ENCODE peak calls at places on chromosome 22, in seven cellular contexts. F, L, Y, S, N, Z and C are unnamed samples.

GRCh38 chr22:38163844-38164577 is 17.6 kb downstream of the PLA2G6 start:
- DNase-seq in Y (no peak), F (no peak), N (no peak), S (no peak), L (no peak), Z (no peak), C (no peak)

GRCh38 chr22:38034278-38034882 is 22.8 kb upstream of the PICK1 start:
- DNase-seq in Z (no peak), Y (peak), L (peak), N (peak), F (no peak), S (peak), C (peak)

GRCh38 chr22:21927174-21927823 is 25.3 kb downstream of the PPM1F start:
- DNase-seq in S (no peak), F (no peak), Y (no peak), L (peak), Z (no peak), N (no peak), C (no peak)

GRCh38 chr22:25013634-25014033 is 61.1 kb downstream of the KIAA1671 start:
- DNase-seq in Z (no peak), N (peak), S (peak), F (no peak), L (no peak), Y (no peak), C (no peak)

GRCh38 chr22:49502126-49502826 is 325.4 kb downstream of the BRD1 start:
- DNase-seq in Z (no peak), N (no peak), L (no peak), F (no peak), S (no peak), Y (no peak), C (no peak)

GRCh38 chr22:48316245-48316875 is 1511.3 kb downstream of the BRD1 start:
- DNase-seq in Y (no peak), S (no peak), Z (no peak), L (peak), F (no peak), N (no peak), C (no peak)

GRCh38 chr22:46373166-46373565 is 37.7 kb downstream of the TRMU start:
- DNase-seq in N (no peak), F (no peak), S (no peak), Z (peak), L (no peak), Y (no peak), C (no peak)

GRCh38 chr22:44385781-44386180 is 73.0 kb upstream of the SHISAL1 start:
- DNase-seq in L (peak), S (no peak), N (no peak), Z (no peak), Y (no peak), F (no peak), C (no peak)

GRCh38 chr22:42701694-42702093 is 19.0 kb downstream of the A4GALT start:
- DNase-seq in Y (no peak), L (no peak), S (no peak), F (no peak), Z (no peak), N (no peak), C (no peak)

GRCh38 chr22:30674482-30674881 is 6.8 kb upstream of the DUSP18 start:
- DNase-seq in S (no peak), Y (no peak), Z (no peak), F (no peak), L (no peak), N (no peak), C (no peak)

GRCh38 chr22:29152381-29153138 is 53.1 kb upstream of the EMID1 start:
- DNase-seq in S (no peak), L (peak), Y (peak), F (no peak), N (no peak), Z (no peak), C (peak)

GRCh38 chr22:47204002-47204979 is 441.8 kb downstream of the TBC1D22A start:
- DNase-seq in L (peak), Z (no peak), S (no peak), Y (no peak), F (no peak), N (no peak), C (no peak)

GRCh38 chr22:44304906-44305305 is 7.8 kb downstream of the SHISAL1 start:
- DNase-seq in Y (no peak), N (no peak), F (no peak), S (no peak), L (no peak), Z (no peak), C (no peak)

GRCh38 chr22:40021401-40022000 is 26.7 kb downstream of the FAM83F start:
- DNase-seq in F (no peak), L (peak), Z (peak), S (no peak), N (no peak), Y (no peak), C (no peak)

GRCh38 chr22:43745783-43746356 is 66.2 kb downstream of the EFCAB6 start:
- DNase-seq in F (peak), S (no peak), Z (peak), L (no peak), N (no peak), Y (no peak), C (no peak)

GRCh38 chr22:41856484-41856883 is 23.6 kb downstream of the SREBF2 start:
- DNase-seq in S (no peak), Y (no peak), L (no peak), N (no peak), Z (no peak), F (no peak), C (no peak)

GRCh38 chr22:29184886-29185575 is 20.7 kb upstream of the EMID1 start:
- DNase-seq in F (no peak), N (no peak), Z (no peak), Y (no peak), S (no peak), L (no peak), C (no peak)

GRCh38 chr22:16387088-16387487 is 205.5 kb downstream of the CCT8L2 start:
- DNase-seq in S (no peak), Y (no peak), L (no peak), Z (no peak), F (no peak), N (no peak), C (no peak)

GRCh38 chr22:29002603-29003002 is 59.0 kb downstream of the C22orf31 start:
- DNase-seq in Z (no peak), N (no peak), F (peak), S (no peak), L (no peak), Y (no peak), C (peak)

GRCh38 chr22:26952654-26953379 is 295.4 kb downstream of the MIAT start:
- DNase-seq in Y (no peak), F (no peak), L (no peak), S (no peak), N (no peak), Z (peak), C (no peak)

GRCh38 chr22:37708580-37709444 is 12.0 kb downstream of the TRIOBP start:
- DNase-seq in L (peak), S (no peak), N (no peak), Y (peak), Z (no peak), F (no peak), C (no peak)

GRCh38 chr22:35418088-35418487 is 18.1 kb downstream of the MCM5 start:
- DNase-seq in F (no peak), Z (no peak), N (peak), Y (no peak), L (no peak), S (peak), C (no peak)

GRCh38 chr22:39428597-39429071 is 28.2 kb upstream of the MGAT3 start:
- DNase-seq in Y (no peak), N (no peak), L (peak), S (no peak), Z (peak), F (no peak), C (no peak)

GRCh38 chr22:45846952-45847351 is 130.0 kb downstream of the WNT7B start:
- DNase-seq in S (no peak), N (no peak), L (no peak), F (no peak), Y (no peak), Z (no peak), C (no peak)

GRCh38 chr22:38097058-38097457 is 13.1 kb upstream of the SLC16A8 start:
- DNase-seq in Z (no peak), N (no peak), Y (no peak), L (no peak), F (no peak), S (no peak), C (no peak)

GRCh38 chr22:30325065-30325720 is 1.5 kb downstream of the TBC1D10A start:
- DNase-seq in Y (no peak), F (no peak), Z (no peak), L (no peak), N (peak), S (peak), C (no peak)

GRCh38 chr22:36160499-36160942 is at the start of gene APOL3:
- DNase-seq in L (peak), Y (no peak), Z (no peak), S (peak), F (peak), N (peak), C (no peak)

GRCh38 chr22:50734343-50734771 is 3.6 kb upstream of the ACR start:
- DNase-seq in N (no peak), S (no peak), F (no peak), L (peak), Y (no peak), Z (no peak), C (no peak)

GRCh38 chr22:22395230-22395629 is 113.3 kb downstream of the ZNF280B start:
- DNase-seq in N (no peak), F (no peak), L (no peak), Y (no peak), S (no peak), Z (no peak), C (no peak)

GRCh38 chr22:45483918-45484499 is 18.7 kb upstream of the FBLN1 start:
- DNase-seq in Z (no peak), F (no peak), S (no peak), Y (no peak), L (peak), N (no peak), C (no peak)

GRCh38 chr22:19765477-19766234 is 5.1 kb downstream of the TBX1 start:
- DNase-seq in F (no peak), Y (no peak), L (no peak), Z (no peak), N (no peak), S (no peak), C (no peak)

GRCh38 chr22:20996598-20997535 is 5.1 kb downstream of the THAP7 start:
- DNase-seq in S (no peak), F (no peak), Y (no peak), L (no peak), N (no peak), Z (no peak), C (no peak)

GRCh38 chr22:37161442-37161841 is 11.7 kb upstream of the IL2RB start:
- DNase-seq in S (peak), L (peak), Z (no peak), N (no peak), Y (no peak), F (no peak), C (no peak)

GRCh38 chr22:28397324-28397723 is 282.3 kb downstream of the TTC28 start:
- DNase-seq in Z (no peak), L (no peak), Y (no peak), S (no peak), F (no peak), N (no peak), C (no peak)